ENCODE peak calls at places on chromosomes 12 and 14, in ten cellular contexts. Q is ovary, U is astrocyte of the cerebellum, I is astrocyte of the spinal cord, P is psoas muscle, A is epithelial cell of esophagus, R is HFF-Myc, H is A549, L is cardiac fibroblast, G is tibial nerve. W is an unnamed sample.

GRCh38 chr12:119012179-119012578 is 30.8 kb downstream of the SRRM4 start:
- DNase-seq in Q (no peak), U (no peak), I (no peak), P (no peak), A (no peak), R (no peak), H (no peak), L (no peak), G (no peak), W (no peak)

GRCh38 chr12:11763760-11764520 is 114.5 kb downstream of the ETV6 start:
- DNase-seq in Q (no peak), U (peak), I (peak), P (no peak), A (no peak), R (no peak), H (no peak), L (peak), G (no peak), W (peak)

GRCh38 chr12:109440851-109441490 is 36.1 kb downstream of the KCTD10 start:
- DNase-seq in Q (no peak), U (no peak), I (no peak), P (no peak), A (peak), R (no peak), H (no peak), L (peak), G (no peak), W (peak)

GRCh38 chr12:84502907-84503787 is 409.5 kb downstream of the SLC6A15 start:
- DNase-seq in Q (no peak), U (peak), I (peak), P (no peak), A (peak), R (peak), H (peak), L (peak), G (peak), W (peak)

GRCh38 chr12:47825239-47825639 is 5.5 kb upstream of the HDAC7 start:
- DNase-seq in Q (peak), U (no peak), I (no peak), P (peak), A (peak), R (no peak), H (peak), L (no peak), G (no peak), W (no peak)

GRCh38 chr12:25276199-25276937 is 25.6 kb upstream of the KRAS start:
- DNase-seq in Q (peak), U (peak), I (peak), P (no peak), A (peak), R (peak), H (peak), L (peak), G (peak), W (peak)

GRCh38 chr14:91897121-91897701 is 29.9 kb upstream of the TC2N start:
- DNase-seq in Q (no peak), U (peak), I (peak), P (peak), A (no peak), R (no peak), H (no peak), L (peak), G (peak), W (peak)

GRCh38 chr12:75487310-75487709 is 6.8 kb downstream of the GLIPR1 start:
- DNase-seq in Q (no peak), U (no peak), I (no peak), P (no peak), A (no peak), R (no peak), H (no peak), L (no peak), G (no peak), W (no peak)

GRCh38 chr12:7374423-7375144 is 69.4 kb downstream of the CD163L1 start:
- DNase-seq in Q (no peak), U (no peak), I (peak), P (no peak), A (peak), R (no peak), H (peak), L (peak), G (peak), W (peak)

GRCh38 chr12:93667672-93668071 is 9.5 kb upstream of the CRADD start:
- DNase-seq in Q (no peak), U (peak), I (peak), P (no peak), A (no peak), R (no peak), H (no peak), L (no peak), G (no peak), W (peak)

GRCh38 chr12:18808221-18808620 is 70.3 kb downstream of the CAPZA3 start:
- DNase-seq in Q (no peak), U (no peak), I (no peak), P (no peak), A (no peak), R (no peak), H (no peak), L (no peak), G (no peak), W (no peak)

GRCh38 chr12:18807714-18808113 is 69.8 kb downstream of the CAPZA3 start:
- DNase-seq in Q (no peak), U (no peak), I (no peak), P (no peak), A (no peak), R (no peak), H (no peak), L (no peak), G (no peak), W (no peak)

GRCh38 chr12:18810537-18811253 is 72.8 kb downstream of the CAPZA3 start:
- DNase-seq in Q (no peak), U (no peak), I (no peak), P (no peak), A (no peak), R (no peak), H (no peak), L (no peak), G (no peak), W (no peak)

GRCh38 chr12:18811268-18811667 is 73.3 kb downstream of the CAPZA3 start:
- DNase-seq in Q (no peak), U (no peak), I (no peak), P (no peak), A (no peak), R (no peak), H (no peak), L (peak), G (no peak), W (no peak)

DNA sequence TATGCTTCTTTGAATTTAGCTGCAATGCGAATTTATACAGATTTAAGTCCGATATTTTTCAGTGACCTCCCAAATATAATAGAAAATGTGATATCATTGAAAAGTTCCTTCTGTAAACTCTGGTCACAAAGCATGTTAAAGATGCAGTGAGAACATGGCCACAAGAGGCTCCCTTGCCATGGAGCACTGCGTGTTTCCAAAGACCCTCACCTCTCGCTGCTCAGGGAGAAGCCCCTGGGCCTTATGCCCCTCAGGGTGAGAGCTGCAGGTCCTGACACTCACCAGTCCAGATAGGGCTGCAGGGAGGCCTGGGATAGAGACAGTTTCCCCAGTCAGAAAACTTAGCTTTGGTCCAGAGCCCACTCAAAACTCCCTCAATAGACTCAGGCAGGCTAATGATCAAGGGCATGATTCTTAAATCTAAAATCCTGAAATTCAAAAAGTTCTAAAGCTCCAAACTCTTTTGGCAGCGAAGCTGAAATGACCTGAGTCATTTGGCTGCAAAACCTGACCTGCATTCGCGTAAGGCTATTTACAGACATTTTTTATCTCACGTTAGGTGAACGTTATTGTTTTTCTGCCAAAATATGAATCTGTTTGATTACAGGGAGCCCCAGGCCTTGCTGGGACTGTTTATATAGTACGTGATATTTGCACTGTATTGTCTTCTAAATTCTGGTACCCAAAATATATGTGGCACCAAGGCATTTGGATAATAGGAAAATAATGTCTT is 67.8 kb downstream of the CAPZA3 start:
- DNase-seq in Q (no peak), U (no peak), I (no peak), P (no peak), A (no peak), R (no peak), H (no peak), L (no peak), G (no peak), W (no peak)
- H3K4me3 ChIP-seq in Q (no peak), U (no peak), I (no peak), P (no peak), A (no peak), R (no peak), H (no peak), L (no peak), G (no peak), W (no peak)

GRCh38 chr14:76274324-76274723 is 101.6 kb upstream of the ESRRB start:
- DNase-seq in Q (no peak), U (no peak), I (no peak), P (no peak), A (no peak), R (no peak), H (no peak), L (no peak), G (no peak), W (no peak)
- TF ChIP-seq CTCF in Q (no peak), U (no peak), I (no peak), P (no peak), A (no peak), R (no peak), H (no peak), L (no peak), G (no peak), W (no peak)

GRCh38 chr14:64764641-64765520 is 60.7 kb downstream of the PLEKHG3 start:
- DNase-seq in Q (peak), U (peak), I (peak), P (peak), A (peak), R (no peak), H (peak), L (peak), G (peak), W (peak)
- H3K4me3 ChIP-seq in Q (no peak), U (no peak), I (no peak), P (peak), A (no peak), R (no peak), H (peak), L (peak), G (peak), W (no peak)

GRCh38 chr14:54902521-54903420 is at the start of gene GCH1:
- DNase-seq in Q (peak), U (no peak), I (peak), P (peak), A (peak), R (no peak), H (peak), L (peak), G (peak), W (peak)
- TF ChIP-seq CTCF in Q (no peak), U (peak), I (peak), P (peak), A (peak), R (no peak), H (peak), L (peak), G (no peak), W (peak)

DNA sequence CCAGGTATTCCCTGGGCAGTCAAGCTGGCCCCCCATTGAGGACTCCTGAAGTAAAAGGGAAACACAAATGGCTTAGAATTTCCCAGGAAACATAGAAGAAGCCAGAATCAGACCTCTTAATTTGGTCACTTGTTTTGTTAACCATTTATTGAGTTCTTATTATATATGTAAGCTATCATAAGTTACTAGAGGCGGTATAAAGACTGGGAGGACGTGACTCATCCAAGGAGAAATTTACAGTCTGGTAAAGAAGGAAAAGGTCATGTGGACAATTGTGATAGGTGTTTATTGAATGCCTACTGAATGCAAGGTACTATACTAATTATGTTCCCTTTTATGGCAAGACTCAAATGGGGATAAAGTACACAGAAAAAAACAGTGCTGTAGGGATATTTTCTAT is 146.7 kb downstream of the DYRK2 start:
- DNase-seq in Q (no peak), U (no peak), I (no peak), P (no peak), A (peak), R (no peak), H (no peak), L (no peak), G (no peak), W (no peak)
- H3K4me3 ChIP-seq in Q (no peak), U (no peak), I (no peak), P (no peak), A (no peak), R (no peak), H (no peak), L (no peak), G (no peak), W (no peak)

DNA sequence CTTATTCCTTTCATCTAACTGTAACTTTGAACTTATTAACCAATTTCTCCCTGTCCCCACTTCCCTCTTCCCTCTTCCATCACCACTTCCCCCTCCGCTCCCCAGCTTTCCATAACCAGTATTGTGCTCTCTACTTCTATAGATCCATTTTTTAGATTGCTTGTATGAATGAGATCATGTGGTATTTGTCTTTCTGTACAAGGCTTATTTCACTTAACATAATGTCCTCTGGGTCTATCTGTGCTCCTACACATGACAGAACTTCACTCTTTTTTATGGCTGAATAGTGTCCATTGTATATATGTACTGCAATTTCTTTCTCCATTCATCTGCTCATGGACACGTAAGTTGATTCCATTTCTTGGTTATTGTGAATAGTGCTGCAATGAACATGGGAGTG is 14.4 kb downstream of the ERP27 start:
- DNase-seq in Q (no peak), U (no peak), I (no peak), P (no peak), A (no peak), R (no peak), H (no peak), L (no peak), G (no peak), W (no peak)
- TF ChIP-seq CTCF in Q (no peak), U (no peak), I (no peak), P (no peak), A (no peak), R (no peak), H (no peak), L (no peak), G (no peak), W (no peak)

DNA sequence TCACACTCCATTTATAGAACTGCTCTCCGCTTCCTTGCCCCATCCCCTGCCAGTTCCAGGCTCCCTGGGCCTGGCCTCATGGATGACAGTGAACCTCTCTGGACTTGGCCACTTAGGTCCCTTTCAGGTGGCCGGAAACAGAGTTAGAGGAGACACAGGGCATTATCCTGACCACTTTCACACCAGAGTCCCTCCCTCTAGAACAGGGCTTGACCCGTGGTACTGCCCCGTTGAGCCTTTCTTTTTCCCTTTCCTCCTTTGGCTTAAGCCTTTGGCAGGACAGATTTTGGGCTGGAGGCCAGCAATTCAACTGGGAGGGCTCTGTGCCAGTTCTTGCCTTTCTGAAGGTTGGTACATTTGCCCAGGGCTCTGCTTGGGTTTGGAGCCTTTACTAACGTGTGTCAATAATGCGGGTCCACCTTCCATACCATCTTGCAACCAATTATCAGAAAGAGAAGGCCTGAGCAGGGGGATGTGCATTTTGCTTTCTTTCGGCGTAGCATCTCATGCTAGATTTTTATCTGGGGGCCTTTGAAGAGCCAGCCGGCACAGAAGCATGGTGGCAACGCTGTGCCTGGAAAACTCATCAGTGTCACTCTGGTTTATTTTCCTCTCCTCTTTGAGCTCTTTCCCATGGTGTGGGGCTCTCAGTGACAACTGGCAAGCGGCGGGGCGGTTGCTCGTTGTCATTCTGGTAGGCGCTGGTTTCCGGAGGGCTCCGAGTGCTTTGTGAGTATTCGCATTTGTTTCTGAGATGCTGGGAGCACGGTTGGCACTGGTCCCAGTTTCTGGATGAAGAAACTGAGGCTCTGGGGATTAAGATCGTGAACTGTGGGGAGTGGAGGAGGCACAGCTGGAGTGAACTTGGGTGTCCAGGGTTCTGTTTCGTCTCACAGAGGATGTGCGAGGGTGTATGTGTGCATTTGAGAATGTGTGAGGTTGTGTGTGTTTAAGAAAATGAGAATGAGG is 23.0 kb downstream of the TPCN1 start:
- DNase-seq in Q (peak), U (no peak), I (no peak), P (peak), A (peak), R (no peak), H (no peak), L (peak), G (peak), W (peak)
- H3K4me3 ChIP-seq in Q (no peak), U (no peak), I (no peak), P (peak), A (no peak), R (no peak), H (no peak), L (no peak), G (no peak), W (no peak)